ENCODE peak calls at places on chromosomes 1 and 21, in four cellular contexts. L, J, N and W are unnamed samples.

GRCh38 chr1:233364695-233365539 is 37.4 kb downstream of the MAP3K21 start:
- DNase-seq in L (no peak), J (no peak), N (no peak), W (peak; percentile 1)

GRCh38 chr1:16385659-16386453 is 18.8 kb downstream of the SZRD1 start:
- DNase-seq in L (no peak), J (no peak), N (no peak), W (no peak)

GRCh38 chr1:31681421-31681820 is 22.4 kb downstream of the COL16A1 start:
- DNase-seq in L (no peak), J (no peak), N (no peak), W (no peak)

GRCh38 chr1:161069201-161069685 is 448 bp downstream of the ARHGAP30 start:
- DNase-seq in L (no peak), J (no peak), N (no peak), W (no peak)

GRCh38 chr1:160161965-160162705 is 10.7 kb downstream of the ATP1A4 start:
- DNase-seq in L (no peak), J (no peak), N (peak; percentile 47), W (no peak)

GRCh38 chr1:171654705-171655214 is 2.3 kb upstream of the MYOC start:
- DNase-seq in L (no peak), J (no peak), N (no peak), W (no peak)

GRCh38 chr1:183272390-183272801 is 86.3 kb downstream of the LAMC2 start:
- DNase-seq in L (no peak), J (no peak), N (no peak), W (peak; percentile 98)

GRCh38 chr1:55751776-55752175 is 536.6 kb upstream of the USP24 start:
- DNase-seq in L (no peak), J (no peak), N (no peak), W (no peak)

GRCh38 chr1:44174630-44175029 is 33.2 kb upstream of the KLF18 start:
- DNase-seq in L (no peak), J (no peak), N (no peak), W (no peak)

GRCh38 chr1:229253170-229253974 is 17.5 kb upstream of the RAB4A start:
- DNase-seq in L (no peak), J (no peak), N (no peak), W (no peak)

GRCh38 chr1:200925821-200926220 is 31.1 kb downstream of the INAVA start:
- DNase-seq in L (no peak), J (no peak), N (no peak), W (no peak)

GRCh38 chr1:223221686-223222085 is 78.6 kb upstream of the TLR5 start:
- DNase-seq in L (no peak), J (no peak), N (no peak), W (no peak)

GRCh38 chr1:173988068-173988467 is 34.1 kb downstream of the RC3H1 start:
- DNase-seq in L (no peak), J (no peak), N (no peak), W (no peak)

GRCh38 chr1:22808846-22809501 is 98.3 kb downstream of the EPHB2 start:
- DNase-seq in L (no peak), J (peak; percentile 68), N (peak; percentile 80), W (peak; percentile 44)

GRCh38 chr21:37028579-37028978 is 22.1 kb downstream of the RIPPLY3 start:
- DNase-seq in L (no peak), J (no peak), N (no peak), W (no peak)

GRCh38 chr1:161768461-161768860 is 2.3 kb downstream of the ATF6 start:
- DNase-seq in L (no peak), J (no peak), N (no peak), W (no peak)

GRCh38 chr1:96508226-96508625 is 213.4 kb upstream of the PTBP2 start:
- DNase-seq in L (no peak), J (no peak), N (no peak), W (no peak)

GRCh38 chr1:116299248-116299647 is 73.8 kb upstream of the ATP1A1 start:
- DNase-seq in L (no peak), J (no peak), N (no peak), W (no peak)

GRCh38 chr1:224205438-224205840 is 22.4 kb downstream of the DEGS1 start:
- DNase-seq in L (no peak), J (no peak), N (no peak), W (no peak)

GRCh38 chr1:51946300-51946699 is 44.2 kb downstream of the RAB3B start:
- DNase-seq in L (no peak), J (no peak), N (no peak), W (no peak)

GRCh38 chr1:180988221-180988826 is 34.3 kb downstream of the STX6 start:
- DNase-seq in L (no peak), J (no peak), N (no peak), W (no peak)

GRCh38 chr1:6427445-6428390 is 3.1 kb downstream of the ESPN start:
- DNase-seq in L (no peak), J (no peak), N (no peak), W (no peak)
- TF ChIP-seq CTCF in L (no peak), J (no peak), N (no peak), W (no peak)

GRCh38 chr1:152411144-152411543 is 2.9 kb downstream of the CRNN start:
- DNase-seq in L (no peak), J (no peak), N (no peak), W (no peak)

GRCh38 chr1:152415454-152416227 is 1.6 kb upstream of the CRNN start:
- DNase-seq in L (no peak), J (no peak), N (no peak), W (no peak)

GRCh38 chr1:152410599-152410998 is 3.5 kb downstream of the CRNN start:
- DNase-seq in L (no peak), J (no peak), N (no peak), W (no peak)

GRCh38 chr1:152411846-152412245 is 2.2 kb downstream of the CRNN start:
- DNase-seq in L (no peak), J (no peak), N (no peak), W (no peak)

GRCh38 chr1:152413909-152414308 is at the start of gene CRNN:
- DNase-seq in L (no peak), J (no peak), N (no peak), W (no peak)
- H3K4me3 ChIP-seq in L (no peak within 1 kb of the TSS), J (no peak within 1 kb of the TSS), N (no peak within 1 kb of the TSS), W (no peak within 1 kb of the TSS)

DNA sequence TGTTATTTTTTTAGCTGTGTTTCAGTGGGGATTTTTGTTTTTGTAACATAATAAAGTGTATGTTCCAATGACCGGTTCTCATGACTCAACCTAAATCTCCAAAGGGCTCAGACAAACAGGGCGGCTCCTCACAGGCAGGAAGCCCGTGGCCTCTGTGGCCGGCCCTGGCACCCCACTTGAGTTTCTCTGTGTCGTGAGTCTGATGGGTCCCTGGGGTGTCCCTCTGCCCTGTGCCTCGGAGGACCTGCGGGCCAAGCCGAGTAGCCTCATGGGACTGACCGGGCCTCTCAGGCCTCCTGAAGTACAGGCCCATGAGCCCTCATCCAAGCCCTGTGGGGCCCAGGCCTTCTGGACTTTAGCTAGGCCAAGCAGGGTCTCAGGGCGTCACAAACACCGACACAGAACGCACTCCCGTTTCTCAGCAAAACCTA is 16.1 kb upstream of the CCDC27 start:
- DNase-seq in L (no peak), J (no peak), N (peak; percentile 40), W (no peak)
- H3K36me3 ChIP-seq in L (peaks cover 16% of the 10 kb centered on the region), J (peaks cover 51% of the 10 kb centered on the region), N (peaks cover 34% of the 10 kb centered on the region), W (peaks cover 10% of the 10 kb centered on the region)

DNA sequence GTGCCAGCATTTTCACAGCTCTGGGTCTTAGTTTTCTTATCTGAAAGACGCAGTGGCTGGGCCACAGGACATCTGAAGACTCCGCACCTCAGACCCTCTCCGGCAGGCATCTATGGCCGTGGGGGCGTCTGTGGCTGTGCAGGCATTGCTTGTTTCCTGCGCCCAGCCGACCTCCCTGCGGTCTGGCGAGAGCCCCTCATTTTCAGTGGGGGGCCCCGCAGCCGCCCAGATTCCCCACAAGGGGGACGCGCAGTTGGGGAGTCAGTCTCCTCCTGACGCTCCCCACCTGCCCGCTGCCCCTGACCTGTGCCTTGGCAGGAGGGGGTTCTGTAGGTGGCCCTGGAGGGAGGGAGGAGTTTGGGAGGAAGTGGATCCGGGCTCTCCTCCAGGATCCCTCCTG is 3.5 kb upstream of the TFF1 start:
- DNase-seq in L (no peak), J (no peak), N (no peak), W (no peak)
- TF ChIP-seq CTCF in L (no peak), J (no peak), N (no peak), W (no peak)

GRCh38 chr1:67333603-67334002 is 25.9 kb downstream of the IL12RB2 start:
- DNase-seq in L (no peak), J (no peak), N (no peak), W (no peak)

GRCh38 chr1:67335451-67335850 is 27.8 kb downstream of the IL12RB2 start:
- DNase-seq in L (no peak), J (no peak), N (no peak), W (no peak)

GRCh38 chr1:67336157-67336556 is 28.5 kb downstream of the IL12RB2 start:
- DNase-seq in L (no peak), J (no peak), N (no peak), W (no peak)

GRCh38 chr1:67336783-67337182 is 29.1 kb downstream of the IL12RB2 start:
- DNase-seq in L (no peak), J (no peak), N (no peak), W (no peak)

GRCh38 chr1:67332653-67333529 is 25.2 kb downstream of the IL12RB2 start:
- DNase-seq in L (no peak), J (no peak), N (no peak), W (no peak)
- H3K4me3 ChIP-seq in L (no peak overlapping the region), J (no peak overlapping the region), N (no peak overlapping the region), W (no peak overlapping the region)

GRCh38 chr1:156936721-156937220 is 16.3 kb downstream of the LRRC71 start:
- DNase-seq in L (no peak), J (no peak), N (no peak), W (no peak)
- H3K36me3 ChIP-seq in L (peaks cover 29% of the 10 kb centered on the region), J (peaks cover 63% of the 10 kb centered on the region), N (peaks cover 69% of the 10 kb centered on the region), W (peaks cover 19% of the 10 kb centered on the region)

DNA sequence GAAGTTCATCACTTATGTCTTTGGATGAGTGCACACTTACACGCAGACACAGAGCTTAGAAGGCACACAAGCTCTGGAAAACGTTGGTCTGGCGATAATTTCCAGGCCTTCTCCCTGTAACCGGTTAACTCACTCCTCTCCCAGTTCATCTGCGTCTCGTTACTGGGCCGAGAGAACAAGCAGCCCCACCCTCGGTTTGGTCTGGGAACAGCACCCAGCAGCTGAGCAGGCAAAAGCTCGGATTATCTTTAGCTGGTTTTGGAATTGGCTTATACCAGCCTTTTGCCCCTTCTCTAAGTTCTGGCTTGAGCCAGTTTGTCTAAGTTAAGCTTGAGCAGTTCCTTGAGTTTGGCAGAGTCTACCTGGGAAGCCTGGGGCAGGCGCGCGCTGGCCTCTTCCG is 27.3 kb upstream of the COL6A1 start:
- DNase-seq in L (no peak), J (no peak), N (peak; percentile 58), W (no peak)
- TF ChIP-seq CTCF in L (peak; percentile 37), J (peak; percentile 41), N (no peak), W (peak; percentile 56)

GRCh38 chr21:29333355-29333746 is 34.6 kb downstream of the BACH1 start:
- DNase-seq in L (no peak), J (no peak), N (no peak), W (no peak)
- H3K4me3 ChIP-seq in L (no peak overlapping the region), J (no peak overlapping the region), N (no peak overlapping the region), W (no peak overlapping the region)